ENCODE peak calls at places on chromosomes 1 and 21, in five cellular contexts. One of them, this sample, is unnamed.

GRCh38 chr1:196723325-196724185 is 51.1 kb upstream of the CFHR3 start:
- DNase-seq in lower lobe of right lung: no peak
- DNase-seq in foreskin fibroblast: peak; percentile 13
- DNase-seq in fibroblast of pulmonary artery: no peak
- DNase-seq in cardiac fibroblast: peak; percentile 53
- DNase-seq in this sample: peak; percentile 23

GRCh38 chr1:63892632-63893395 is 119.0 kb downstream of the ROR1 start:
- DNase-seq in lower lobe of right lung: no peak
- DNase-seq in foreskin fibroblast: peak; percentile 72
- DNase-seq in fibroblast of pulmonary artery: peak; percentile 56
- DNase-seq in cardiac fibroblast: peak; percentile 58
- DNase-seq in this sample: peak; percentile 64

GRCh38 chr1:234588402-234588801 is 21.6 kb downstream of the IRF2BP2 start:
- DNase-seq in lower lobe of right lung: no peak
- DNase-seq in foreskin fibroblast: no peak
- DNase-seq in fibroblast of pulmonary artery: no peak
- DNase-seq in cardiac fibroblast: no peak
- DNase-seq in this sample: no peak

GRCh38 chr1:215682232-215682631 is 115.1 kb downstream of the KCTD3 start:
- DNase-seq in lower lobe of right lung: no peak
- DNase-seq in foreskin fibroblast: no peak
- DNase-seq in fibroblast of pulmonary artery: no peak
- DNase-seq in cardiac fibroblast: no peak
- DNase-seq in this sample: no peak

GRCh38 chr1:232508161-232508661 is 121.7 kb downstream of the SIPA1L2 start:
- DNase-seq in lower lobe of right lung: no peak
- DNase-seq in foreskin fibroblast: no peak
- DNase-seq in fibroblast of pulmonary artery: no peak
- DNase-seq in cardiac fibroblast: no peak
- DNase-seq in this sample: no peak

GRCh38 chr1:62271932-62272728 is 47.1 kb downstream of the KANK4 start:
- DNase-seq in lower lobe of right lung: no peak
- DNase-seq in foreskin fibroblast: no peak
- DNase-seq in fibroblast of pulmonary artery: no peak
- DNase-seq in cardiac fibroblast: no peak
- DNase-seq in this sample: no peak

GRCh38 chr1:199161766-199162303 is 523.0 kb downstream of the PTPRC start:
- DNase-seq in lower lobe of right lung: no peak
- DNase-seq in foreskin fibroblast: no peak
- DNase-seq in fibroblast of pulmonary artery: no peak
- DNase-seq in cardiac fibroblast: no peak
- DNase-seq in this sample: no peak

GRCh38 chr1:201573030-201573429 is 34.1 kb downstream of the NAV1 start:
- DNase-seq in lower lobe of right lung: peak; percentile 6
- DNase-seq in foreskin fibroblast: no peak
- DNase-seq in fibroblast of pulmonary artery: no peak
- DNase-seq in cardiac fibroblast: no peak
- DNase-seq in this sample: no peak

GRCh38 chr1:161185282-161185682 is 8.0 kb upstream of the B4GALT3 start:
- DNase-seq in lower lobe of right lung: peak; percentile 74
- DNase-seq in foreskin fibroblast: peak; percentile 73
- DNase-seq in fibroblast of pulmonary artery: peak; percentile 83
- DNase-seq in cardiac fibroblast: peak; percentile 91
- DNase-seq in this sample: no peak

GRCh38 chr1:200362421-200362820 is 47.4 kb downstream of the ZNF281 start:
- DNase-seq in lower lobe of right lung: no peak
- DNase-seq in foreskin fibroblast: no peak
- DNase-seq in fibroblast of pulmonary artery: no peak
- DNase-seq in cardiac fibroblast: no peak
- DNase-seq in this sample: no peak

GRCh38 chr21:32214654-32215305 is 64.1 kb downstream of the MIS18A start:
- DNase-seq in lower lobe of right lung: no peak
- DNase-seq in foreskin fibroblast: no peak
- DNase-seq in fibroblast of pulmonary artery: no peak
- DNase-seq in cardiac fibroblast: no peak
- DNase-seq in this sample: no peak

GRCh38 chr21:44949161-44950015 is 9.6 kb downstream of the SLX9 start:
- DNase-seq in lower lobe of right lung: peak; percentile 90
- DNase-seq in foreskin fibroblast: no peak
- DNase-seq in fibroblast of pulmonary artery: peak; percentile 76
- DNase-seq in cardiac fibroblast: peak; percentile 79
- DNase-seq in this sample: no peak

GRCh38 chr1:53057134-53057533 is 4.9 kb upstream of the PODN start:
- DNase-seq in lower lobe of right lung: no peak
- DNase-seq in foreskin fibroblast: no peak
- DNase-seq in fibroblast of pulmonary artery: peak; percentile 16
- DNase-seq in cardiac fibroblast: peak; percentile 59
- DNase-seq in this sample: no peak

GRCh38 chr1:161952603-161953172 is 71.0 kb downstream of the OLFML2B start:
- DNase-seq in lower lobe of right lung: no peak
- DNase-seq in foreskin fibroblast: no peak
- DNase-seq in fibroblast of pulmonary artery: no peak
- DNase-seq in cardiac fibroblast: no peak
- DNase-seq in this sample: no peak

GRCh38 chr1:45327644-45328515 is 1.2 kb downstream of the HPDL start:
- DNase-seq in lower lobe of right lung: no peak
- DNase-seq in foreskin fibroblast: no peak
- DNase-seq in fibroblast of pulmonary artery: no peak
- DNase-seq in cardiac fibroblast: no peak
- DNase-seq in this sample: no peak

GRCh38 chr1:45325816-45326506 is 734 bp upstream of the HPDL start:
- DNase-seq in lower lobe of right lung: no peak
- DNase-seq in foreskin fibroblast: no peak
- DNase-seq in fibroblast of pulmonary artery: peak; percentile 17
- DNase-seq in cardiac fibroblast: peak; percentile 35
- DNase-seq in this sample: no peak

GRCh38 chr1:45329445-45329844 is 2.8 kb downstream of the HPDL start:
- DNase-seq in lower lobe of right lung: no peak
- DNase-seq in foreskin fibroblast: no peak
- DNase-seq in fibroblast of pulmonary artery: no peak
- DNase-seq in cardiac fibroblast: no peak
- DNase-seq in this sample: no peak

GRCh38 chr1:45328680-45329079 is 2.0 kb downstream of the HPDL start:
- DNase-seq in lower lobe of right lung: no peak
- DNase-seq in foreskin fibroblast: no peak
- DNase-seq in fibroblast of pulmonary artery: no peak
- DNase-seq in cardiac fibroblast: no peak
- DNase-seq in this sample: no peak

GRCh38 chr1:45326627-45327591 is at the start of gene HPDL:
- DNase-seq in lower lobe of right lung: peak; percentile 69
- DNase-seq in foreskin fibroblast: peak; percentile 40
- DNase-seq in fibroblast of pulmonary artery: peak; percentile 50
- DNase-seq in cardiac fibroblast: peak; percentile 64
- DNase-seq in this sample: no peak
- TF ChIP-seq CTCF in lower lobe of right lung: no peak
- TF ChIP-seq CTCF in foreskin fibroblast: no peak
- TF ChIP-seq CTCF in fibroblast of pulmonary artery: no peak
- TF ChIP-seq CTCF in cardiac fibroblast: no peak
- TF ChIP-seq CTCF in this sample: no peak

GRCh38 chr1:88891318-88892145 is at the start of gene GTF2B:
- DNase-seq in lower lobe of right lung: peak; percentile 93
- DNase-seq in foreskin fibroblast: peak; percentile 95
- DNase-seq in fibroblast of pulmonary artery: peak; percentile 99
- DNase-seq in cardiac fibroblast: peak; percentile 98
- DNase-seq in this sample: peak; percentile 91
- TF ChIP-seq CTCF in lower lobe of right lung: no peak
- TF ChIP-seq CTCF in foreskin fibroblast: no peak
- TF ChIP-seq CTCF in fibroblast of pulmonary artery: no peak
- TF ChIP-seq CTCF in cardiac fibroblast: no peak
- TF ChIP-seq CTCF in this sample: no peak

DNA sequence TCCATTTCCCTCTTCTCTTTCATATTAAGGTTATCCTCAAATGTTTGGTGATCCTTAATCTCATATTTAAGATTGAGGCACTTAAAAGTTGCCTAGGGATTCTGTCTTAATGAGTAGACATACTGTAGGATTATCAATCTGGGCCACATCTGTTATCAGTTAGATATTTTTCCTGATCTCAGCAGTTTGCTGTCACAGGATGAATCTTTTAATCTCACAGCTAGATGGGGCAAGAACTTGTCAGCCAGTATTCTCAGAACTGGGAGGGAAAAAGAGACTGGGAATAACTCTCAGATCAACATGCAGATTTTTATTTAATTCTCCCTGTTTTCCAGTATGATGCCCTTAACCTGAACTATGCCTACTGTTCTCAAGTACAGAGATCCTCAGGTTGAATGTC is 14.0 kb downstream of the ZNF644 start:
- DNase-seq in lower lobe of right lung: no peak
- DNase-seq in foreskin fibroblast: peak; percentile 11
- DNase-seq in fibroblast of pulmonary artery: no peak
- DNase-seq in cardiac fibroblast: no peak
- DNase-seq in this sample: no peak
- TF ChIP-seq CTCF in lower lobe of right lung: no peak
- TF ChIP-seq CTCF in foreskin fibroblast: no peak
- TF ChIP-seq CTCF in fibroblast of pulmonary artery: no peak
- TF ChIP-seq CTCF in cardiac fibroblast: no peak
- TF ChIP-seq CTCF in this sample: no peak

GRCh38 chr1:211133841-211134669 is at the start of gene KCNH1:
- DNase-seq in lower lobe of right lung: peak; percentile 67
- DNase-seq in foreskin fibroblast: peak; percentile 59
- DNase-seq in fibroblast of pulmonary artery: peak; percentile 64
- DNase-seq in cardiac fibroblast: peak; percentile 75
- DNase-seq in this sample: peak; percentile 28
- TF ChIP-seq CTCF in lower lobe of right lung: peak; percentile 81
- TF ChIP-seq CTCF in foreskin fibroblast: peak; percentile 75
- TF ChIP-seq CTCF in fibroblast of pulmonary artery: peak; percentile 52
- TF ChIP-seq CTCF in cardiac fibroblast: peak; percentile 62
- TF ChIP-seq CTCF in this sample: peak; percentile 63